ENCODE peak calls at places on chromosomes 13 and 19, in six cellular contexts. M is ELR, U is mesenteric fat pad, I is HTR-8/SVneo, R is fibroblast of villous mesenchyme, G is HT1080. Q is an unnamed sample.

GRCh38 chr19:16301999-16302694 is 22.5 kb upstream of the KLF2 start:
- DNase-seq in M (peak), U (no peak), I (no peak), R (no peak), G (peak), Q (no peak)

GRCh38 chr13:32261567-32261966 is 53.6 kb downstream of the ZAR1L start:
- DNase-seq in M (peak), U (no peak), I (peak), R (peak), G (peak), Q (no peak)

GRCh38 chr19:40466219-40467006 is at the start of gene SPTBN4:
- DNase-seq in M (no peak), U (no peak), I (no peak), R (no peak), G (no peak), Q (no peak)

GRCh38 chr19:54448037-54448773 is 794 bp upstream of the LENG8 start:
- DNase-seq in M (peak), U (peak), I (peak), R (peak), G (peak), Q (peak)

GRCh38 chr19:57830071-57830602 is at the start of gene ZNF587B:
- DNase-seq in M (peak), U (peak), I (peak), R (peak), G (peak), Q (no peak)

GRCh38 chr13:42275506-42275905 is 3.6 kb downstream of the AKAP11 start:
- DNase-seq in M (no peak), U (no peak), I (no peak), R (no peak), G (no peak), Q (no peak)

GRCh38 chr19:1131718-1132552 is 28.1 kb downstream of the GPX4 start:
- DNase-seq in M (peak), U (peak), I (peak), R (peak), G (peak), Q (peak)

GRCh38 chr19:37931941-37932655 is 25.1 kb downstream of the SIPA1L3 start:
- DNase-seq in M (peak), U (peak), I (no peak), R (peak), G (no peak), Q (no peak)

GRCh38 chr13:50840327-50840726 is 3.2 kb downstream of the DLEU7 start:
- DNase-seq in M (no peak), U (no peak), I (no peak), R (no peak), G (no peak), Q (no peak)

GRCh38 chr13:64817721-64818120 is 2412.4 kb downstream of the PCDH9 start:
- DNase-seq in M (peak), U (no peak), I (peak), R (no peak), G (no peak), Q (no peak)

GRCh38 chr13:34300559-34300958 is 482.6 kb downstream of the RFC3 start:
- DNase-seq in M (peak), U (no peak), I (no peak), R (peak), G (peak), Q (no peak)

GRCh38 chr19:45123440-45123850 is 30.5 kb downstream of the PPP1R37 start:
- DNase-seq in M (no peak), U (no peak), I (no peak), R (no peak), G (no peak), Q (no peak)

GRCh38 chr19:536881-537404 is 5.4 kb downstream of the CDC34 start:
- DNase-seq in M (no peak), U (no peak), I (no peak), R (no peak), G (no peak), Q (no peak)

Q was measured in SW 1271.